ENCODE peak calls at places on chromosomes 5 and 9, in seven cellular contexts. W, I, D, V, P, M and F are unnamed samples.

GRCh38 chr5:90803376-90803775 is 244.8 kb downstream of the ADGRV1 start:
- DNase-seq in M (no peak), W (no peak), I (peak; percentile 13), V (no peak), P (no peak), D (no peak), F (no peak)

GRCh38 chr5:6773342-6774035 is 60.3 kb downstream of the TENT4A start:
- DNase-seq in I (no peak), P (no peak), M (no peak), W (no peak), V (no peak), D (no peak), F (no peak)

GRCh38 chr5:17991775-17992174 is 357.5 kb downstream of the TAF11L14 start:
- DNase-seq in P (no peak), V (no peak), D (peak; percentile 7), M (no peak), W (no peak), I (no peak), F (no peak)

GRCh38 chr9:70352802-70353201 is 61.7 kb downstream of the KLF9 start:
- DNase-seq in M (no peak), V (no peak), P (peak; percentile 29), W (no peak), I (no peak), D (peak; percentile 39), F (no peak)

GRCh38 chr5:61304611-61305369 is 27.3 kb upstream of the ZSWIM6 start:
- DNase-seq in I (peak; percentile 80), P (no peak), M (no peak), W (no peak), D (no peak), V (peak; percentile 93), F (no peak)

GRCh38 chr9:9598723-9599122 is 1014.1 kb downstream of the PTPRD start:
- DNase-seq in W (no peak), I (no peak), D (no peak), M (no peak), V (no peak), P (no peak), F (no peak)

GRCh38 chr5:127320032-127320945 is 29.7 kb downstream of the MEGF10 start:
- DNase-seq in D (peak; percentile 60), W (no peak), I (no peak), V (peak; percentile 80), P (no peak), M (no peak), F (no peak)

GRCh38 chr5:149464796-149465489 is 85.9 kb upstream of the IL17B start:
- DNase-seq in D (no peak), W (no peak), M (no peak), I (no peak), V (peak; percentile 73), P (no peak), F (no peak)

GRCh38 chr5:95808686-95809413 is 13.7 kb downstream of the GLRX start:
- DNase-seq in I (no peak), M (peak; percentile 48), D (peak; percentile 73), W (peak; percentile 57), V (no peak), P (peak; percentile 89), F (no peak)

GRCh38 chr5:127228540-127229184 is 61.9 kb upstream of the MEGF10 start:
- DNase-seq in W (no peak), M (no peak), D (no peak), I (no peak), V (peak; percentile 6), P (no peak), F (no peak)

GRCh38 chr5:137075163-137075970 is 423.8 kb downstream of the SPOCK1 start:
- DNase-seq in W (peak; percentile 27), D (no peak), M (no peak), I (peak; percentile 82), P (no peak), V (peak; percentile 39), F (peak; percentile 43)

GRCh38 chr5:170554566-170555267 is 50.9 kb downstream of the KCNIP1 start:
- DNase-seq in M (no peak), P (no peak), V (peak; percentile 71), D (no peak), I (no peak), W (no peak), F (no peak)

GRCh38 chr9:21056931-21057330 is 20.8 kb downstream of the IFNB1 start:
- DNase-seq in P (no peak), M (no peak), W (no peak), D (no peak), I (no peak), V (peak; percentile 40), F (no peak)

GRCh38 chr9:124873664-124874063 is 11.7 kb downstream of the ARPC5L start:
- DNase-seq in D (no peak), V (no peak), M (no peak), P (no peak), I (no peak), W (no peak), F (no peak)

GRCh38 chr5:87120518-87121314 is 147.0 kb upstream of the RASA1 start:
- DNase-seq in W (no peak), I (no peak), M (no peak), V (peak; percentile 98), P (peak; percentile 13), D (no peak), F (no peak)

GRCh38 chr9:71966601-71967000 is 55.2 kb downstream of the C9orf85 start:
- DNase-seq in D (no peak), M (no peak), P (no peak), W (no peak), V (no peak), I (no peak), F (no peak)

GRCh38 chr5:135058326-135058725 is 24.3 kb upstream of the PITX1 start:
- DNase-seq in M (no peak), V (peak; percentile 6), W (no peak), P (no peak), I (no peak), D (no peak), F (no peak)

GRCh38 chr5:100731768-100732167 is 171.3 kb downstream of the ST8SIA4 start:
- DNase-seq in I (no peak), M (no peak), P (peak; percentile 41), W (no peak), D (peak; percentile 15), V (no peak), F (no peak)

GRCh38 chr9:9949368-9949767 is 663.4 kb downstream of the PTPRD start:
- DNase-seq in D (no peak), I (no peak), W (no peak), P (no peak), V (no peak), M (no peak), F (no peak)

GRCh38 chr5:180007582-180007981 is 64.0 kb downstream of the RNF130 start:
- DNase-seq in W (no peak), I (no peak), V (no peak), M (no peak), P (no peak), D (peak; percentile 36), F (no peak)

GRCh38 chr9:136052991-136053756 is 41.9 kb downstream of the NACC2 start:
- DNase-seq in I (no peak), V (peak; percentile 29), P (no peak), M (no peak), D (peak; percentile 37), W (no peak), F (no peak)

GRCh38 chr5:149387081-149387611 is 8.1 kb upstream of the IL17B start:
- DNase-seq in D (no peak), W (no peak), V (peak; percentile 50), P (no peak), I (no peak), M (no peak), F (no peak)

GRCh38 chr5:36422957-36423356 is 121.3 kb upstream of the RANBP3L start:
- DNase-seq in M (no peak), D (no peak), P (no peak), W (no peak), V (peak; percentile 85), I (no peak), F (no peak)

GRCh38 chr9:123353984-123354591 is 1.9 kb upstream of the CRB2 start:
- DNase-seq in I (peak; percentile 84), W (peak; percentile 49), M (peak; percentile 30), V (peak; percentile 37), P (peak; percentile 49), D (peak; percentile 45), F (peak; percentile 83)

GRCh38 chr9:79817469-79818004 is 245.8 kb downstream of the TLE4 start:
- DNase-seq in V (peak; percentile 52), W (no peak), D (no peak), I (no peak), P (no peak), M (no peak), F (no peak)

GRCh38 chr5:135487839-135488514 is 35.8 kb upstream of the TIFAB start:
- DNase-seq in D (no peak), M (no peak), W (no peak), P (no peak), I (no peak), V (no peak), F (no peak)

GRCh38 chr5:13480834-13481233 is 463.7 kb downstream of the DNAH5 start:
- DNase-seq in V (no peak), M (no peak), D (no peak), I (no peak), P (no peak), W (no peak), F (no peak)

GRCh38 chr9:71769175-71770165 is 1.2 kb upstream of the CEMIP2 start:
- DNase-seq in P (peak; percentile 82), I (peak; percentile 49), V (peak; percentile 35), D (peak; percentile 41), W (peak; percentile 58), M (peak; percentile 45), F (peak; percentile 68)

GRCh38 chr5:106269252-106269843 is 1401.4 kb downstream of the EFNA5 start:
- DNase-seq in I (no peak), D (peak; percentile 40), P (no peak), M (no peak), V (peak; percentile 36), W (no peak), F (no peak)

GRCh38 chr5:179153921-179154345 is 93.8 kb downstream of the ZNF354C start:
- DNase-seq in W (no peak), I (no peak), M (no peak), V (no peak), P (no peak), D (no peak), F (no peak)

GRCh38 chr5:30894811-30895210 is 298.7 kb upstream of the CDH6 start:
- DNase-seq in I (no peak), V (peak; percentile 76), M (no peak), D (no peak), P (no peak), W (no peak), F (no peak)

GRCh38 chr5:157607371-157608161 is 32.0 kb upstream of the ADAM19 start:
- DNase-seq in I (peak; percentile 12), M (peak; percentile 41), P (no peak), W (peak; percentile 41), D (no peak), V (peak; percentile 80), F (no peak)

GRCh38 chr9:88537743-88538055 is 2.7 kb downstream of the NXNL2 start:
- DNase-seq in I (peak; percentile 23), D (peak; percentile 80), W (no peak), V (peak; percentile 83), M (no peak), P (peak; percentile 8), F (no peak)

GRCh38 chr5:91443761-91444467 is 60.8 kb upstream of the ARRDC3 start:
- DNase-seq in I (no peak), V (peak; percentile 30), M (no peak), D (no peak), W (no peak), P (no peak), F (no peak)

GRCh38 chr9:127862075-127863011 is 7.9 kb upstream of the ENG start:
- DNase-seq in W (no peak), D (peak; percentile 72), M (peak; percentile 19), I (no peak), V (no peak), P (peak; percentile 48), F (no peak)

GRCh38 chr9:131122158-131122557 is 3.2 kb upstream of the NUP214 start:
- DNase-seq in V (no peak), D (no peak), I (no peak), W (no peak), M (no peak), P (no peak), F (no peak)

GRCh38 chr5:180830253-180831138 is 27.9 kb upstream of the MGAT1 start:
- DNase-seq in I (peak; percentile 56), P (peak; percentile 78), V (no peak), D (peak; percentile 71), M (peak; percentile 43), W (no peak), F (no peak)

GRCh38 chr5:103561670-103562069 is 919 bp downstream of the NUDT12 start:
- DNase-seq in P (no peak), D (peak; percentile 41), I (no peak), W (no peak), M (no peak), V (no peak), F (no peak)